ENCODE peak calls at places on chromosomes 13 and 19, in eight cellular contexts. One of them, this sample, is unnamed.
A peak's percentile ranks its signal among the peaks of the same experiment; 100 is the strongest.

GRCh38 chr19:43460362-43461016 is 4.9 kb downstream of the LYPD3 start:
- DNase-seq in IMR-90: no peak
- DNase-seq in endodermal cell: no peak
- DNase-seq in heart right ventricle: no peak
- DNase-seq in adipocyte: no peak
- DNase-seq in hepatocyte: no peak
- DNase-seq in body of pancreas: no peak
- DNase-seq in left lung: no peak
- DNase-seq in this sample: no peak

GRCh38 chr13:79445968-79446645 is 34.8 kb upstream of the NDFIP2 start:
- DNase-seq in body of pancreas: no peak
- DNase-seq in adipocyte: no peak
- DNase-seq in left lung: no peak
- DNase-seq in heart right ventricle: no peak
- DNase-seq in hepatocyte: no peak
- DNase-seq in IMR-90: no peak
- DNase-seq in endodermal cell: peak; percentile 80
- DNase-seq in this sample: peak; percentile 29

GRCh38 chr13:25286308-25286968 is 850 bp downstream of the MTMR6 start:
- DNase-seq in adipocyte: peak; percentile 78
- DNase-seq in hepatocyte: peak; percentile 46
- DNase-seq in body of pancreas: no peak
- DNase-seq in heart right ventricle: no peak
- DNase-seq in left lung: no peak
- DNase-seq in IMR-90: peak; percentile 58
- DNase-seq in endodermal cell: peak; percentile 55
- DNase-seq in this sample: peak; percentile 42

GRCh38 chr19:57348136-57348535 is 2.9 kb upstream of the ZNF304 start:
- DNase-seq in heart right ventricle: no peak
- DNase-seq in hepatocyte: no peak
- DNase-seq in left lung: no peak
- DNase-seq in adipocyte: peak; percentile 40
- DNase-seq in body of pancreas: no peak
- DNase-seq in endodermal cell: no peak
- DNase-seq in IMR-90: peak; percentile 55
- DNase-seq in this sample: no peak

GRCh38 chr19:36032251-36033104 is at the start of gene CLIP3:
- DNase-seq in endodermal cell: peak; percentile 88
- DNase-seq in adipocyte: peak; percentile 90
- DNase-seq in heart right ventricle: peak; percentile 75
- DNase-seq in body of pancreas: no peak
- DNase-seq in hepatocyte: peak; percentile 79
- DNase-seq in left lung: no peak
- DNase-seq in IMR-90: peak; percentile 62
- DNase-seq in this sample: no peak

GRCh38 chr13:58080806-58081205 is 449.3 kb downstream of the PCDH17 start:
- DNase-seq in hepatocyte: no peak
- DNase-seq in left lung: no peak
- DNase-seq in endodermal cell: no peak
- DNase-seq in adipocyte: no peak
- DNase-seq in IMR-90: no peak
- DNase-seq in heart right ventricle: no peak
- DNase-seq in body of pancreas: no peak
- DNase-seq in this sample: no peak

GRCh38 chr13:111462944-111463343 is 142.5 kb downstream of the TEX29 start:
- DNase-seq in adipocyte: no peak
- DNase-seq in hepatocyte: no peak
- DNase-seq in IMR-90: no peak
- DNase-seq in heart right ventricle: no peak
- DNase-seq in left lung: no peak
- DNase-seq in body of pancreas: no peak
- DNase-seq in endodermal cell: no peak
- DNase-seq in this sample: no peak

GRCh38 chr19:14686411-14686810 is 3.4 kb upstream of the ZNF333 start:
- DNase-seq in IMR-90: peak; percentile 9
- DNase-seq in left lung: no peak
- DNase-seq in hepatocyte: no peak
- DNase-seq in endodermal cell: peak; percentile 52
- DNase-seq in adipocyte: peak; percentile 36
- DNase-seq in heart right ventricle: no peak
- DNase-seq in body of pancreas: no peak
- DNase-seq in this sample: peak; percentile 26

GRCh38 chr13:25803626-25804025 is 248.2 kb downstream of the SHISA2 start:
- DNase-seq in body of pancreas: no peak
- DNase-seq in left lung: no peak
- DNase-seq in endodermal cell: no peak
- DNase-seq in hepatocyte: no peak
- DNase-seq in adipocyte: no peak
- DNase-seq in heart right ventricle: no peak
- DNase-seq in IMR-90: no peak
- DNase-seq in this sample: no peak

GRCh38 chr13:79407349-79407979 is 1.4 kb upstream of the RBM26 start:
- DNase-seq in hepatocyte: no peak
- DNase-seq in endodermal cell: no peak
- DNase-seq in adipocyte: no peak
- DNase-seq in heart right ventricle: no peak
- DNase-seq in body of pancreas: no peak
- DNase-seq in IMR-90: no peak
- DNase-seq in left lung: no peak
- DNase-seq in this sample: no peak

GRCh38 chr13:102401305-102401704 is 543 bp downstream of the FGF14 start:
- DNase-seq in body of pancreas: no peak
- DNase-seq in heart right ventricle: no peak
- DNase-seq in endodermal cell: no peak
- DNase-seq in adipocyte: no peak
- DNase-seq in hepatocyte: no peak
- DNase-seq in left lung: no peak
- DNase-seq in IMR-90: no peak
- DNase-seq in this sample: no peak

GRCh38 chr19:45382426-45382825 is 12.1 kb upstream of the ERCC2 start:
- DNase-seq in adipocyte: no peak
- DNase-seq in body of pancreas: no peak
- DNase-seq in endodermal cell: no peak
- DNase-seq in left lung: no peak
- DNase-seq in IMR-90: no peak
- DNase-seq in hepatocyte: no peak
- DNase-seq in heart right ventricle: no peak
- DNase-seq in this sample: no peak

GRCh38 chr19:11274533-11275086 is 12.3 kb upstream of the DOCK6 start:
- DNase-seq in hepatocyte: no peak
- DNase-seq in body of pancreas: no peak
- DNase-seq in heart right ventricle: no peak
- DNase-seq in adipocyte: no peak
- DNase-seq in endodermal cell: no peak
- DNase-seq in IMR-90: no peak
- DNase-seq in left lung: no peak
- DNase-seq in this sample: no peak
- H3K27me3 ChIP-seq in hepatocyte: no peaks in the 10 kb centered on the region
- H3K27me3 ChIP-seq in body of pancreas: no peaks in the 10 kb centered on the region
- H3K27me3 ChIP-seq in heart right ventricle: peaks cover 28% of the 10 kb centered on the region
- H3K27me3 ChIP-seq in adipocyte: no peaks in the 10 kb centered on the region
- H3K27me3 ChIP-seq in endodermal cell: no peaks in the 10 kb centered on the region
- H3K27me3 ChIP-seq in IMR-90: peaks cover 3% of the 10 kb centered on the region
- H3K27me3 ChIP-seq in left lung: peaks cover 29% of the 10 kb centered on the region
- H3K27me3 ChIP-seq in this sample: no peaks in the 10 kb centered on the region

DNA sequence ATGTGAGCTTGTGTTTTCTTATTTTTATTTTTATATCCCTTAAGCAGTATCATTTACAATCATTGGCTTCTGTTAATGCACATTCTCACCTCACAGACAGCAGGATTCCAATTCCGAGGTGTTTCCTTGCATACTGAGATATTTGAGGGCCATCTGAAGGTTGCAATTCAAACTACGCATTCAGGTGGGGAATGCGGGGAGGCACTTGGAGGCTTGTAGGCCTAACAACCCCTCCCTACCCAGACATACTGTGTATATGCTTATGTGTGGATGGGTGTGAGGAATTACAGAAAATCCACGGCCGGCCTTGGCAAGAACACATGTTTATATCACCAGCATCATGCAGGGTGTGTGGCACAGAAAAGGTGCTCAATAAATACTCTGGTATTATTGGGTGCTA is 43.2 kb upstream of the PCDH8 start:
- DNase-seq in endodermal cell: peak; percentile 45
- DNase-seq in body of pancreas: no peak
- DNase-seq in left lung: no peak
- DNase-seq in IMR-90: no peak
- DNase-seq in adipocyte: no peak
- DNase-seq in heart right ventricle: no peak
- DNase-seq in hepatocyte: no peak
- DNase-seq in this sample: no peak
- H3K27me3 ChIP-seq in endodermal cell: peaks cover 77% of the 10 kb centered on the region
- H3K27me3 ChIP-seq in body of pancreas: no peaks in the 10 kb centered on the region
- H3K27me3 ChIP-seq in left lung: no peaks in the 10 kb centered on the region
- H3K27me3 ChIP-seq in IMR-90: no peaks in the 10 kb centered on the region
- H3K27me3 ChIP-seq in adipocyte: peaks cover 5% of the 10 kb centered on the region
- H3K27me3 ChIP-seq in heart right ventricle: no peaks in the 10 kb centered on the region
- H3K27me3 ChIP-seq in hepatocyte: peaks cover 4% of the 10 kb centered on the region
- H3K27me3 ChIP-seq in this sample: no peaks in the 10 kb centered on the region

GRCh38 chr13:96772426-96772825 is 221.8 kb downstream of the OXGR1 start:
- DNase-seq in IMR-90: no peak
- DNase-seq in body of pancreas: no peak
- DNase-seq in heart right ventricle: no peak
- DNase-seq in hepatocyte: no peak
- DNase-seq in endodermal cell: no peak
- DNase-seq in adipocyte: no peak
- DNase-seq in left lung: no peak
- DNase-seq in this sample: peak; percentile 74

GRCh38 chr13:96769874-96770273 is 224.4 kb downstream of the OXGR1 start:
- DNase-seq in adipocyte: no peak
- DNase-seq in IMR-90: no peak
- DNase-seq in body of pancreas: no peak
- DNase-seq in heart right ventricle: no peak
- DNase-seq in left lung: no peak
- DNase-seq in endodermal cell: no peak
- DNase-seq in hepatocyte: no peak
- DNase-seq in this sample: peak; percentile 74

GRCh38 chr13:96768524-96768923 is 225.8 kb downstream of the OXGR1 start:
- DNase-seq in heart right ventricle: no peak
- DNase-seq in left lung: no peak
- DNase-seq in IMR-90: no peak
- DNase-seq in adipocyte: no peak
- DNase-seq in body of pancreas: no peak
- DNase-seq in endodermal cell: no peak
- DNase-seq in hepatocyte: no peak
- DNase-seq in this sample: no peak

GRCh38 chr13:96766311-96766710 is 228.0 kb downstream of the OXGR1 start:
- DNase-seq in body of pancreas: no peak
- DNase-seq in hepatocyte: no peak
- DNase-seq in heart right ventricle: no peak
- DNase-seq in left lung: no peak
- DNase-seq in adipocyte: no peak
- DNase-seq in endodermal cell: no peak
- DNase-seq in IMR-90: no peak
- DNase-seq in this sample: no peak

DNA sequence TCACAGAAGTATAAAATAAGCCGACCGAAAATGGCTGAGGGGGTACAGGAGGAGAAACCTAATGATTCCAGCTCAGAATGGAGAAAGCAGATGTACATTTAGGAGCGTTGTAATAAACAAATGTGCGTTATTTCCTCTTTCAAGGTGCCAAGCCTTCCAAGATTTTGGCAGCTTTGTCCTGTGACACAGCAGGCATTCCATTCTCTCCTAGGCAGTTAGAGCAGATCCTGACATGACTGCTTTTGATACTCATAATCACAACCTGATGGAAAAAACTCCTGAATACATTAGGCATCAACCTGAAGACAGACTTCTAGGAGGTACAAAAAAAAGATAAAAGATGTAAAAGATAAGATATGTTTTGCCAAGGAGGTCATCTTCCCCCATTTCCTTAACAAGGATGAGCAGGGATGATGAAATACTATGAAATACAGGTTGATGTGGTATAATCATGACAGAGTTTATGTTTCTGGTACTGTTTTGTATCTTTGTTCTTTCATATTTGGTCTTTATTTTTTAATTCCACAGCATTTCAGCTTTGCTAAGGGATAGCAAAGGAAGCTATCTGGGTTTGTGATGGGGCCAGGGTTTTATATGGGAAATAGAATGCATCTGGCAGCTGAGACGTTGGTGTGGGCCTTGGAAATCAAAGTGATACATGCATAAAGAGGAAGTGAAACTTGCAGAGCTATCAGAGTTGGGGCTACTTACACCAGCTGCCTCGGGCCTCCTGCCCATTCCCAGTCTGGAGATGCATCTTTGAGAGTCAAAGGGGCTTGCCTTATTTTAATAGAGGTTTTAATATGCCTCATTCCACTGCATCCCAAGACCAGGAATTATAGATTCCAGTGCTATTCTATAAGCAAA is 222.5 kb downstream of the OXGR1 start:
- DNase-seq in IMR-90: no peak
- DNase-seq in endodermal cell: no peak
- DNase-seq in hepatocyte: no peak
- DNase-seq in body of pancreas: no peak
- DNase-seq in left lung: no peak
- DNase-seq in adipocyte: no peak
- DNase-seq in heart right ventricle: no peak
- DNase-seq in this sample: peak; percentile 16
- H3K27me3 ChIP-seq in IMR-90: no peaks in the 10 kb centered on the region
- H3K27me3 ChIP-seq in endodermal cell: no peaks in the 10 kb centered on the region
- H3K27me3 ChIP-seq in hepatocyte: no peaks in the 10 kb centered on the region
- H3K27me3 ChIP-seq in body of pancreas: no peaks in the 10 kb centered on the region
- H3K27me3 ChIP-seq in left lung: no peaks in the 10 kb centered on the region
- H3K27me3 ChIP-seq in adipocyte: no peaks in the 10 kb centered on the region
- H3K27me3 ChIP-seq in heart right ventricle: no peaks in the 10 kb centered on the region
- H3K27me3 ChIP-seq in this sample: no peaks in the 10 kb centered on the region

DNA sequence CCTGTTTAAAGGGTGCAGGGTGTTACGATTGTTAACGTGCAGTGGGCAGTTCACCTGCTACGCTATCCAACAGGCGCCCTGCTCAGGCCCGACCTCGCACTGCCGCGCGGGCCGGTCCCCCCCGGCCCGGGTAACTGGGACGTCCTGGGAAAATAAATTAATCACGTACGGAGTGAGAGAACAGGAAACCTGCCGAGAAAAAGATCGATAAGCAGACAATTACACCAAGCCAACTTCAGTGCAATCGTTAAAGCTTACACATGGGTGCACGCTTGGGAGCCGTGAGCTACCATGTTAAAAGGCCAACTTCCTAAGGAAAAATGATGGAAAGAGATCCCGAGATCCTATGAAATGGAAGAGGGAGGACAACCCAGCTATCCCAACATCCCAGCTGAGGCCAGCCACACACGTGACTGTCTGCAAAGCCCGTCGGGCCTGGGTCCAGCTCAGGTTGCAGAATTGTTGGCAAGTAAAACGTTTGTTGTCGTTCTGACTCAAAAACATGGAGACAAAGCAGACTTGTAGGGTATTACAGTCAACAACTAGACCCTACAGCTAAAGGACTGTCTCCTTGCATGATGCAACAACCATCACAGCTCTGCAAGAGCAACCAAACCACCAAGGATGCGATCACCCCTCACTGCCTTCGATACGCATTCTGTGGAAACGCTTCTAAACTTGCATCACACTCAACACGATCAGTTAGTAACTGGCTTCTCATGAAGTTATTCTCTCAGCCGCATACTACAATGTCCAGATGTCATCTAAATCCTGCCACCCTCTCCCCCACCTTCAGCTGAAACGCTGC is 741 bp upstream of the TUBGCP3 start:
- DNase-seq in heart right ventricle: no peak
- DNase-seq in hepatocyte: no peak
- DNase-seq in body of pancreas: peak; percentile 38
- DNase-seq in left lung: no peak
- DNase-seq in adipocyte: no peak
- DNase-seq in endodermal cell: no peak
- DNase-seq in IMR-90: no peak
- DNase-seq in this sample: no peak
- H3K27me3 ChIP-seq in heart right ventricle: no peaks in the 10 kb centered on the region
- H3K27me3 ChIP-seq in hepatocyte: no peaks in the 10 kb centered on the region
- H3K27me3 ChIP-seq in body of pancreas: no peaks in the 10 kb centered on the region
- H3K27me3 ChIP-seq in left lung: no peaks in the 10 kb centered on the region
- H3K27me3 ChIP-seq in adipocyte: no peaks in the 10 kb centered on the region
- H3K27me3 ChIP-seq in endodermal cell: no peaks in the 10 kb centered on the region
- H3K27me3 ChIP-seq in IMR-90: peaks cover 2% of the 10 kb centered on the region
- H3K27me3 ChIP-seq in this sample: no peaks in the 10 kb centered on the region